ENCODE peak calls at places on chromosomes 6 and 20, in six cellular contexts. D is lower lobe of right lung; L is lower leg skin; Y is nucleus accumbens; F is stimulated activated naive CD4-positive, alpha-beta T cell; M is activated T-helper 1 cell treated with anti-CD3 and anti-CD28 coated beads, Interleukin-2, amount 50 U/mL, for 16 hours. T is an unnamed sample.

GRCh38 chr6:141677598-141678211 is 455.0 kb upstream of the GJE1 start:
- DNase-seq in D (no peak), L (no peak), Y (no peak), F (no peak), M (no peak), T (peak)

GRCh38 chr20:41317536-41318270 is at the start of gene ZHX3:
- DNase-seq in D (peak), L (peak), Y (peak), F (peak), M (peak), T (peak)

GRCh38 chr6:31180500-31180899 is 10.0 kb upstream of the POU5F1 start:
- DNase-seq in D (peak), L (no peak), Y (peak), F (peak), M (peak), T (no peak)

GRCh38 chr6:34587325-34587724 is 31.2 kb upstream of the SPDEF start:
- DNase-seq in D (no peak), L (no peak), Y (no peak), F (no peak), M (no peak), T (no peak)

GRCh38 chr6:88815491-88815890 is 147.9 kb downstream of the RNGTT start:
- DNase-seq in D (no peak), L (no peak), Y (no peak), F (no peak), M (no peak), T (no peak)

GRCh38 chr6:166615059-166615770 is 11.8 kb downstream of the RPS6KA2 start:
- DNase-seq in D (no peak), L (peak), Y (peak), F (no peak), M (no peak), T (no peak)

GRCh38 chr6:36979343-36979742 is 6.7 kb downstream of the MTCH1 start:
- DNase-seq in D (no peak), L (no peak), Y (peak), F (peak), M (no peak), T (no peak)

GRCh38 chr6:12490376-12490903 is 200.3 kb downstream of the EDN1 start:
- DNase-seq in D (no peak), L (no peak), Y (no peak), F (no peak), M (no peak), T (no peak)

GRCh38 chr6:163288915-163289314 is 125.6 kb upstream of the QKI start:
- DNase-seq in D (no peak), L (no peak), Y (no peak), F (no peak), M (no peak), T (no peak)

GRCh38 chr20:38123021-38123587 is 42.0 kb downstream of the TGM2 start:
- DNase-seq in D (peak), L (peak), Y (no peak), F (no peak), M (no peak), T (no peak)

GRCh38 chr20:57900226-57900905 is 190.6 kb upstream of the PMEPA1 start:
- DNase-seq in D (no peak), L (no peak), Y (no peak), F (no peak), M (no peak), T (no peak)

T was measured in SHP77 treated with DMSO at 0.1 percent for 48 hours.